ENCODE peak calls at places on chromosomes 11 and 22, in nine cellular contexts. T is globus pallidus, J is NCI-H1105, Z is lung microvascular endothelial cell, F is colonic mucosa, I is mucosa of gallbladder, V is kidney, B is iris pigment epithelial cell, M is lower lobe of right lung. W is an unnamed sample.

GRCh38 chr22:49051491-49052022 is 776.1 kb downstream of the BRD1 start:
- DNase-seq in T (no peak), J (no peak), Z (no peak), F (no peak), I (no peak), V (no peak), B (no peak), M (no peak), W (no peak)

GRCh38 chr11:44818110-44818509 is 91.3 kb downstream of the TSPAN18 start:
- DNase-seq in T (no peak), J (no peak), Z (peak; percentile 96), F (no peak), I (no peak), V (no peak), B (no peak), M (no peak), W (no peak)

GRCh38 chr11:76623171-76623883 is 47.2 kb downstream of the LRRC32 start:
- DNase-seq in T (no peak), J (no peak), Z (peak; percentile 33), F (no peak), I (no peak), V (no peak), B (peak; percentile 83), M (no peak), W (peak; percentile 69)

GRCh38 chr11:117523680-117524079 is 196.0 kb downstream of the CEP164 start:
- DNase-seq in T (no peak), J (no peak), Z (no peak), F (no peak), I (no peak), V (no peak), B (peak; percentile 35), M (no peak), W (peak; percentile 15)

GRCh38 chr22:36971726-36972125 is 47.5 kb downstream of the TST start:
- DNase-seq in T (no peak), J (no peak), Z (no peak), F (no peak), I (no peak), V (no peak), B (no peak), M (no peak), W (no peak)

GRCh38 chr11:7281083-7281482 is 29.4 kb downstream of the SYT9 start:
- DNase-seq in T (no peak), J (no peak), Z (peak; percentile 50), F (no peak), I (no peak), V (no peak), B (peak; percentile 4), M (no peak), W (peak; percentile 97)

GRCh38 chr11:5242933-5243844 is 6.5 kb downstream of the HBG1 start:
- DNase-seq in T (no peak), J (no peak), Z (no peak), F (no peak), I (no peak), V (no peak), B (peak; percentile 81), M (no peak), W (peak; percentile 21)

GRCh38 chr22:32760396-32760795 is 41.1 kb upstream of the TIMP3 start:
- DNase-seq in T (no peak), J (no peak), Z (no peak), F (no peak), I (no peak), V (no peak), B (no peak), M (no peak), W (no peak)

GRCh38 chr11:75820636-75821035 is 5.6 kb downstream of the UVRAG start:
- DNase-seq in T (no peak), J (no peak), Z (no peak), F (no peak), I (peak; percentile 67), V (no peak), B (peak; percentile 83), M (no peak), W (peak; percentile 73)

GRCh38 chr11:85540635-85541034 is 86.5 kb downstream of the DLG2 start:
- DNase-seq in T (peak; percentile 2), J (no peak), Z (no peak), F (no peak), I (no peak), V (no peak), B (no peak), M (no peak), W (no peak)

GRCh38 chr11:76674517-76675400 is 4.2 kb upstream of the LRRC32 start:
- DNase-seq in T (no peak), J (no peak), Z (no peak), F (no peak), I (no peak), V (peak; percentile 35), B (no peak), M (no peak), W (no peak)